ENCODE peak calls at places on chromosomes 13 and 19, in seven cellular contexts. One of them, this sample, is unnamed.

GRCh38 chr19:35899547-35900214 is 659 bp downstream of the NFKBID start:
- DNase-seq in CD8-positive, alpha-beta memory T cell: peak; percentile 88
- DNase-seq in PC-3: peak; percentile 69
- DNase-seq in WERI-Rb-1: peak; percentile 87
- DNase-seq in H1: peak; percentile 78
- DNase-seq in pancreas: peak; percentile 90
- DNase-seq in Peyer's patch: peak; percentile 89
- DNase-seq in this sample: peak; percentile 87

GRCh38 chr19:4012975-4013634 is 5.6 kb downstream of the PIAS4 start:
- DNase-seq in H1: no peak
- DNase-seq in pancreas: no peak
- DNase-seq in CD8-positive, alpha-beta memory T cell: no peak
- DNase-seq in PC-3: no peak
- DNase-seq in WERI-Rb-1: no peak
- DNase-seq in Peyer's patch: no peak
- DNase-seq in this sample: no peak

GRCh38 chr13:94268661-94269060 is 210.8 kb downstream of the DCT start:
- DNase-seq in WERI-Rb-1: no peak
- DNase-seq in CD8-positive, alpha-beta memory T cell: no peak
- DNase-seq in Peyer's patch: no peak
- DNase-seq in H1: no peak
- DNase-seq in PC-3: peak; percentile 11
- DNase-seq in pancreas: no peak
- DNase-seq in this sample: no peak

GRCh38 chr19:42254083-42254849 is 662 bp downstream of the ERF start:
- DNase-seq in pancreas: peak; percentile 88
- DNase-seq in PC-3: peak; percentile 48
- DNase-seq in Peyer's patch: peak; percentile 91
- DNase-seq in H1: peak; percentile 83
- DNase-seq in CD8-positive, alpha-beta memory T cell: peak; percentile 81
- DNase-seq in WERI-Rb-1: peak; percentile 73
- DNase-seq in this sample: peak; percentile 83

GRCh38 chr13:76020421-76020955 is 384.4 kb downstream of the LMO7 start:
- DNase-seq in H1: no peak
- DNase-seq in pancreas: no peak
- DNase-seq in Peyer's patch: no peak
- DNase-seq in WERI-Rb-1: no peak
- DNase-seq in CD8-positive, alpha-beta memory T cell: no peak
- DNase-seq in PC-3: no peak
- DNase-seq in this sample: no peak

GRCh38 chr19:33905937-33906577 is 109.4 kb downstream of the KCTD15 start:
- DNase-seq in H1: peak; percentile 84
- DNase-seq in WERI-Rb-1: no peak
- DNase-seq in Peyer's patch: no peak
- DNase-seq in PC-3: peak; percentile 57
- DNase-seq in CD8-positive, alpha-beta memory T cell: no peak
- DNase-seq in pancreas: peak; percentile 92
- DNase-seq in this sample: no peak

GRCh38 chr13:25980255-25980654 is 71.6 kb downstream of the SHISA2 start:
- DNase-seq in CD8-positive, alpha-beta memory T cell: no peak
- DNase-seq in PC-3: peak; percentile 47
- DNase-seq in WERI-Rb-1: peak; percentile 47
- DNase-seq in Peyer's patch: no peak
- DNase-seq in H1: no peak
- DNase-seq in pancreas: no peak
- DNase-seq in this sample: no peak

GRCh38 chr19:43354305-43354627 is 780 bp downstream of the CD177 start:
- DNase-seq in H1: peak; percentile 83
- DNase-seq in Peyer's patch: no peak
- DNase-seq in PC-3: no peak
- DNase-seq in pancreas: no peak
- DNase-seq in WERI-Rb-1: peak; percentile 69
- DNase-seq in CD8-positive, alpha-beta memory T cell: no peak
- DNase-seq in this sample: no peak

GRCh38 chr19:46009530-46010510 is 13.0 kb downstream of the PGLYRP1 start:
- DNase-seq in CD8-positive, alpha-beta memory T cell: peak; percentile 52
- DNase-seq in pancreas: peak; percentile 85
- DNase-seq in Peyer's patch: peak; percentile 46
- DNase-seq in WERI-Rb-1: peak; percentile 79
- DNase-seq in PC-3: peak; percentile 71
- DNase-seq in H1: peak; percentile 95
- DNase-seq in this sample: peak; percentile 67

GRCh38 chr19:3586124-3586626 is 897 bp downstream of the GIPC3 start:
- DNase-seq in Peyer's patch: no peak
- DNase-seq in WERI-Rb-1: peak; percentile 55
- DNase-seq in H1: peak; percentile 89
- DNase-seq in pancreas: no peak
- DNase-seq in CD8-positive, alpha-beta memory T cell: peak; percentile 55
- DNase-seq in PC-3: no peak
- DNase-seq in this sample: peak; percentile 59

GRCh38 chr19:48329167-48329891 is 4.0 kb downstream of the EMP3 start:
- DNase-seq in PC-3: peak; percentile 34
- DNase-seq in pancreas: no peak
- DNase-seq in H1: no peak
- DNase-seq in WERI-Rb-1: no peak
- DNase-seq in Peyer's patch: peak; percentile 54
- DNase-seq in CD8-positive, alpha-beta memory T cell: peak; percentile 46
- DNase-seq in this sample: peak; percentile 23

GRCh38 chr13:49635599-49636433 is 7.5 kb downstream of the ARL11 start:
- DNase-seq in WERI-Rb-1: no peak
- DNase-seq in H1: peak; percentile 58
- DNase-seq in Peyer's patch: peak; percentile 26
- DNase-seq in pancreas: no peak
- DNase-seq in CD8-positive, alpha-beta memory T cell: peak; percentile 75
- DNase-seq in PC-3: no peak
- DNase-seq in this sample: peak; percentile 68

GRCh38 chr13:24622481-24622880 is 57.7 kb upstream of the ATP12A start:
- DNase-seq in PC-3: no peak
- DNase-seq in Peyer's patch: no peak
- DNase-seq in H1: no peak
- DNase-seq in WERI-Rb-1: no peak
- DNase-seq in CD8-positive, alpha-beta memory T cell: no peak
- DNase-seq in pancreas: no peak
- DNase-seq in this sample: no peak

GRCh38 chr13:23684647-23685046 is 114.4 kb downstream of the TNFRSF19 start:
- DNase-seq in PC-3: no peak
- DNase-seq in H1: no peak
- DNase-seq in pancreas: no peak
- DNase-seq in WERI-Rb-1: no peak
- DNase-seq in Peyer's patch: no peak
- DNase-seq in CD8-positive, alpha-beta memory T cell: no peak
- DNase-seq in this sample: no peak

GRCh38 chr19:17406039-17406886 is 833 bp upstream of the BST2 start:
- DNase-seq in WERI-Rb-1: no peak
- DNase-seq in CD8-positive, alpha-beta memory T cell: no peak
- DNase-seq in H1: no peak
- DNase-seq in PC-3: no peak
- DNase-seq in pancreas: no peak
- DNase-seq in Peyer's patch: peak; percentile 58
- DNase-seq in this sample: no peak

GRCh38 chr19:3980353-3981251 is 4.7 kb downstream of the EEF2 start:
- DNase-seq in CD8-positive, alpha-beta memory T cell: no peak
- DNase-seq in WERI-Rb-1: no peak
- DNase-seq in PC-3: no peak
- DNase-seq in pancreas: no peak
- DNase-seq in Peyer's patch: no peak
- DNase-seq in H1: no peak
- DNase-seq in this sample: no peak

GRCh38 chr19:11038511-11038910 is 50.8 kb upstream of the LDLR start:
- DNase-seq in PC-3: no peak
- DNase-seq in Peyer's patch: no peak
- DNase-seq in pancreas: no peak
- DNase-seq in H1: no peak
- DNase-seq in CD8-positive, alpha-beta memory T cell: no peak
- DNase-seq in WERI-Rb-1: no peak
- DNase-seq in this sample: no peak
- H3K36me3 ChIP-seq in PC-3: peaks cover 61% of the 10 kb centered on the region
- H3K36me3 ChIP-seq in Peyer's patch: peaks cover 82% of the 10 kb centered on the region
- H3K36me3 ChIP-seq in pancreas: peaks cover 17% of the 10 kb centered on the region
- H3K36me3 ChIP-seq in H1: peaks cover 53% of the 10 kb centered on the region
- H3K36me3 ChIP-seq in CD8-positive, alpha-beta memory T cell: peaks cover 25% of the 10 kb centered on the region
- H3K36me3 ChIP-seq in WERI-Rb-1: peaks cover 98% of the 10 kb centered on the region
- H3K36me3 ChIP-seq in this sample: peaks cover 17% of the 10 kb centered on the region

GRCh38 chr19:58067240-58067912 is 8.3 kb downstream of the ZNF135 start:
- DNase-seq in H1: no peak
- DNase-seq in Peyer's patch: no peak
- DNase-seq in CD8-positive, alpha-beta memory T cell: no peak
- DNase-seq in PC-3: no peak
- DNase-seq in WERI-Rb-1: no peak
- DNase-seq in pancreas: no peak
- DNase-seq in this sample: no peak
- H3K36me3 ChIP-seq in H1: peaks cover 9% of the 10 kb centered on the region
- H3K36me3 ChIP-seq in Peyer's patch: peaks cover 37% of the 10 kb centered on the region
- H3K36me3 ChIP-seq in CD8-positive, alpha-beta memory T cell: no peaks in the 10 kb centered on the region
- H3K36me3 ChIP-seq in PC-3: no peaks in the 10 kb centered on the region
- H3K36me3 ChIP-seq in WERI-Rb-1: peaks cover 48% of the 10 kb centered on the region
- H3K36me3 ChIP-seq in pancreas: peaks cover 18% of the 10 kb centered on the region
- H3K36me3 ChIP-seq in this sample: peaks cover 31% of the 10 kb centered on the region

GRCh38 chr13:98438246-98439135 is 138.4 kb downstream of the STK24 start:
- DNase-seq in pancreas: no peak
- DNase-seq in PC-3: no peak
- DNase-seq in WERI-Rb-1: no peak
- DNase-seq in Peyer's patch: no peak
- DNase-seq in CD8-positive, alpha-beta memory T cell: no peak
- DNase-seq in H1: no peak
- DNase-seq in this sample: no peak

GRCh38 chr13:98433654-98434053 is 143.3 kb downstream of the STK24 start:
- DNase-seq in WERI-Rb-1: no peak
- DNase-seq in PC-3: no peak
- DNase-seq in pancreas: no peak
- DNase-seq in Peyer's patch: no peak
- DNase-seq in CD8-positive, alpha-beta memory T cell: no peak
- DNase-seq in H1: no peak
- DNase-seq in this sample: no peak

GRCh38 chr13:98435356-98435755 is 141.6 kb downstream of the STK24 start:
- DNase-seq in pancreas: no peak
- DNase-seq in CD8-positive, alpha-beta memory T cell: no peak
- DNase-seq in H1: no peak
- DNase-seq in PC-3: no peak
- DNase-seq in Peyer's patch: no peak
- DNase-seq in WERI-Rb-1: no peak
- DNase-seq in this sample: no peak

GRCh38 chr13:98434060-98434459 is 142.8 kb downstream of the STK24 start:
- DNase-seq in CD8-positive, alpha-beta memory T cell: no peak
- DNase-seq in H1: no peak
- DNase-seq in Peyer's patch: no peak
- DNase-seq in pancreas: no peak
- DNase-seq in WERI-Rb-1: no peak
- DNase-seq in PC-3: no peak
- DNase-seq in this sample: no peak

GRCh38 chr13:98436379-98436909 is 140.5 kb downstream of the STK24 start:
- DNase-seq in H1: no peak
- DNase-seq in PC-3: no peak
- DNase-seq in WERI-Rb-1: no peak
- DNase-seq in Peyer's patch: no peak
- DNase-seq in pancreas: no peak
- DNase-seq in CD8-positive, alpha-beta memory T cell: no peak
- DNase-seq in this sample: no peak
- H3K36me3 ChIP-seq in H1: no peaks in the 10 kb centered on the region
- H3K36me3 ChIP-seq in PC-3: no peaks in the 10 kb centered on the region
- H3K36me3 ChIP-seq in WERI-Rb-1: peaks cover 70% of the 10 kb centered on the region
- H3K36me3 ChIP-seq in Peyer's patch: peaks cover 11% of the 10 kb centered on the region
- H3K36me3 ChIP-seq in pancreas: peaks cover 25% of the 10 kb centered on the region
- H3K36me3 ChIP-seq in CD8-positive, alpha-beta memory T cell: no peaks in the 10 kb centered on the region
- H3K36me3 ChIP-seq in this sample: no peaks in the 10 kb centered on the region

GRCh38 chr13:27034678-27035111 is 136.9 kb downstream of the USP12 start:
- DNase-seq in CD8-positive, alpha-beta memory T cell: no peak
- DNase-seq in H1: peak; percentile 66
- DNase-seq in PC-3: no peak
- DNase-seq in pancreas: no peak
- DNase-seq in WERI-Rb-1: no peak
- DNase-seq in Peyer's patch: no peak
- DNase-seq in this sample: no peak
- H3K36me3 ChIP-seq in CD8-positive, alpha-beta memory T cell: no peaks in the 10 kb centered on the region
- H3K36me3 ChIP-seq in H1: no peaks in the 10 kb centered on the region
- H3K36me3 ChIP-seq in PC-3: no peaks in the 10 kb centered on the region
- H3K36me3 ChIP-seq in pancreas: no peaks in the 10 kb centered on the region
- H3K36me3 ChIP-seq in WERI-Rb-1: no peaks in the 10 kb centered on the region
- H3K36me3 ChIP-seq in Peyer's patch: no peaks in the 10 kb centered on the region
- H3K36me3 ChIP-seq in this sample: no peaks in the 10 kb centered on the region

GRCh38 chr13:80655778-80656518 is 315.0 kb upstream of the SPRY2 start:
- DNase-seq in WERI-Rb-1: no peak
- DNase-seq in PC-3: no peak
- DNase-seq in pancreas: no peak
- DNase-seq in H1: no peak
- DNase-seq in Peyer's patch: no peak
- DNase-seq in CD8-positive, alpha-beta memory T cell: no peak
- DNase-seq in this sample: no peak
- H3K36me3 ChIP-seq in WERI-Rb-1: no peaks in the 10 kb centered on the region
- H3K36me3 ChIP-seq in PC-3: no peaks in the 10 kb centered on the region
- H3K36me3 ChIP-seq in pancreas: no peaks in the 10 kb centered on the region
- H3K36me3 ChIP-seq in H1: no peaks in the 10 kb centered on the region
- H3K36me3 ChIP-seq in Peyer's patch: no peaks in the 10 kb centered on the region
- H3K36me3 ChIP-seq in CD8-positive, alpha-beta memory T cell: no peaks in the 10 kb centered on the region
- H3K36me3 ChIP-seq in this sample: no peaks in the 10 kb centered on the region

DNA sequence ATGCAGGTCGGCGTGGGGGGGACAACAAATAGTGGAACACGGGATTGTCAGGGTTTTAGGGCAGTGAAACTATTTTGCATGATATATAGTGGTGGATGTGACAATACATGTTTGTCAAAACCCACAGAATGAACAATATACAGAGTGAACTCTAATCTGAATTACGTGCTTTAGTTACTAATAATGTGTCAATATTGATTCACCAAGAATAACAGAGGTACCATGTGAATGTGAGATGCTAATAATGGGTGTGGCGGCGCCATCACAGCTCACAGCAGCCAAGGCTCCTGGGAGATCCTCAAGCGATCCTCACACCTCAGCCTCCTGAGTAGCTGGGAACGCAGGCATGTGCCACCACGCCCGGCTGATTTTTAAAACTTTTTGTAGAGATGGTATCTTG is 12.9 kb downstream of the ELAVL1 start:
- DNase-seq in H1: no peak
- DNase-seq in PC-3: peak; percentile 96
- DNase-seq in Peyer's patch: no peak
- DNase-seq in CD8-positive, alpha-beta memory T cell: no peak
- DNase-seq in WERI-Rb-1: no peak
- DNase-seq in pancreas: no peak
- DNase-seq in this sample: no peak
- H3K36me3 ChIP-seq in H1: peaks cover 33% of the 10 kb centered on the region
- H3K36me3 ChIP-seq in PC-3: peaks cover 34% of the 10 kb centered on the region
- H3K36me3 ChIP-seq in Peyer's patch: peaks cover 46% of the 10 kb centered on the region
- H3K36me3 ChIP-seq in CD8-positive, alpha-beta memory T cell: peaks cover 39% of the 10 kb centered on the region
- H3K36me3 ChIP-seq in WERI-Rb-1: peaks cover 52% of the 10 kb centered on the region
- H3K36me3 ChIP-seq in pancreas: peaks cover 26% of the 10 kb centered on the region
- H3K36me3 ChIP-seq in this sample: peaks cover 14% of the 10 kb centered on the region